ENCODE peak calls at places on chromosomes 2 and 18, in five cellular contexts. O, T, J, I and K are unnamed samples.

GRCh38 chr2:52107124-52107523 is 1075.2 kb upstream of the NRXN1 start:
- DNase-seq in T (no peak), O (no peak), J (no peak), I (no peak), K (no peak)

GRCh38 chr2:199310654-199311275 is 147.0 kb downstream of the SATB2 start:
- DNase-seq in I (no peak), J (no peak), T (no peak), O (no peak), K (no peak)

GRCh38 chr2:235793163-235793752 is 299.4 kb downstream of the AGAP1 start:
- DNase-seq in O (peak; percentile 19), J (peak; percentile 51), I (no peak), T (peak; percentile 24), K (no peak)

GRCh38 chr2:61575447-61575859 is 37.3 kb upstream of the XPO1 start:
- DNase-seq in T (no peak), I (no peak), J (peak; percentile 54), O (no peak), K (no peak)

GRCh38 chr18:78407456-78407823 is 572.2 kb upstream of the SALL3 start:
- DNase-seq in I (no peak), T (no peak), J (no peak), O (no peak), K (no peak)

GRCh38 chr2:88067189-88067588 is 436 bp upstream of the SMYD1 start:
- DNase-seq in O (no peak), I (no peak), T (no peak), J (no peak), K (no peak)

GRCh38 chr2:30201990-30202389 is 29.3 kb upstream of the LBH start:
- DNase-seq in O (no peak), T (peak; percentile 22), I (no peak), J (no peak), K (no peak)

GRCh38 chr2:206240335-206240734 is 34.1 kb upstream of the ZDBF2 start:
- DNase-seq in T (no peak), O (no peak), J (no peak), I (no peak), K (no peak)

GRCh38 chr18:62452280-62452824 is 70.5 kb upstream of the ZCCHC2 start:
- DNase-seq in I (no peak), T (peak; percentile 19), J (no peak), O (peak; percentile 39), K (peak; percentile 35)

GRCh38 chr18:13610517-13610916 is 115.8 kb downstream of the FAM210A start:
- DNase-seq in I (no peak), J (no peak), T (no peak), O (no peak), K (no peak)

GRCh38 chr2:189601043-189601442 is 20.5 kb upstream of the SLC40A1 start:
- DNase-seq in O (peak; percentile 38), I (no peak), J (peak; percentile 59), T (peak; percentile 54), K (peak; percentile 41)

GRCh38 chr2:69200107-69200520 is 186.9 kb downstream of the GFPT1 start:
- DNase-seq in T (peak; percentile 95), O (peak; percentile 97), I (no peak), J (no peak), K (peak; percentile 93)

GRCh38 chr2:98829586-98830270 is 98.8 kb upstream of the MGAT4A start:
- DNase-seq in O (no peak), T (no peak), J (no peak), I (no peak), K (no peak)
- H3K23ac ChIP-seq in O (no peak overlapping the region), T (no peak overlapping the region), J (no peak overlapping the region), I (no peak overlapping the region), K (no peak overlapping the region)

DNA sequence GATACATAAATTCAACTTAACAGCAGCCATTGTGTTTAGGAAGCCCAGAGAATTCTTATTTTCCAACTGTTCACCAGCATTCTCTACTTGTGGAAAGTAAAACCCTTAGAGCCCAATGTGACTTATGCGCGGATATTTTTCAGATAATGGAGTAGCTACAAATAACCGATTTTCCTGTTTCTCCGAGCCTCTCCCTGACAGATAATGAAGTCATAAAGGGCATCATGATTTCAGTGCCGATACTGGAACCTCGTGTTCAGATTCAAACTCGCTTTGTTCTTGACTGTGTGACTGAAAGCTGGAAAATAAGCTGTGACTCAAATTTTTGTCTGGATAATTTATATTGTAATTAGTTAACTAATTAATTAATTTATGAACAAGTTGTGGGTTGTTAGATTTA is 228.2 kb downstream of the VAPA start:
- DNase-seq in T (no peak), J (no peak), I (no peak), O (no peak), K (no peak)
- H3K4me3 ChIP-seq in T (no peak overlapping the region), J (no peak overlapping the region), I (no peak overlapping the region), O (no peak overlapping the region), K (no peak overlapping the region)

GRCh38 chr2:184730288-184730687 is 132.0 kb downstream of the ZNF804A start:
- DNase-seq in O (no peak), J (no peak), T (no peak), I (no peak), K (no peak)
- H3K18ac ChIP-seq in O (no peak overlapping the region), J (no peak overlapping the region), T (no peak overlapping the region), I (no peak overlapping the region), K (no peak overlapping the region)

GRCh38 chr2:201780674-201781582 is at the start of gene ALS2:
- DNase-seq in J (peak; percentile 100), T (peak; percentile 100), I (peak; percentile 98), O (peak; percentile 98), K (peak; percentile 100)
- H3K23ac ChIP-seq in J (no peak within 1 kb of the TSS), T (peak within 1 kb of the TSS; percentile 92), I (no peak within 1 kb of the TSS), O (peak within 1 kb of the TSS; percentile 9), K (no peak within 1 kb of the TSS)

GRCh38 chr18:49561377-49562193 is at the start of gene LIPG:
- DNase-seq in T (peak; percentile 50), J (peak; percentile 95), I (peak; percentile 81), O (peak; percentile 93), K (peak; percentile 96)

GRCh38 chr18:49563701-49564100 is 1.8 kb downstream of the LIPG start:
- DNase-seq in O (no peak), T (no peak), I (no peak), J (no peak), K (peak; percentile 78)

GRCh38 chr18:49564435-49564834 is 2.6 kb downstream of the LIPG start:
- DNase-seq in O (no peak), T (no peak), I (no peak), J (no peak), K (no peak)

GRCh38 chr18:49562481-49563129 is 748 bp downstream of the LIPG start:
- DNase-seq in I (peak; percentile 53), O (peak; percentile 66), T (no peak), J (peak; percentile 46), K (peak; percentile 28)

GRCh38 chr18:49563130-49563540 is 1.3 kb downstream of the LIPG start:
- DNase-seq in I (no peak), O (peak; percentile 45), J (no peak), T (no peak), K (peak; percentile 89)
- H3K4me3 ChIP-seq in I (no peak overlapping the region), O (no peak overlapping the region), J (peak overlapping the region; percentile 65), T (no peak overlapping the region), K (peak overlapping the region; percentile 62)